ENCODE peak calls at places on chromosome 6, in five cellular contexts. One of them, this sample, is unnamed.

GRCh38 chr6:31186052-31186734 is 15.7 kb upstream of the POU5F1 start:
- DNase-seq in A549: no peak
- DNase-seq in IMR-90: no peak
- DNase-seq in CD4-positive, alpha-beta memory T cell: no peak
- DNase-seq in naive thymus-derived CD4-positive, alpha-beta T cell: no peak
- DNase-seq in this sample: peak

GRCh38 chr6:128574413-128574812 is 54.0 kb upstream of the PTPRK start:
- DNase-seq in A549: no peak
- DNase-seq in IMR-90: no peak
- DNase-seq in CD4-positive, alpha-beta memory T cell: no peak
- DNase-seq in naive thymus-derived CD4-positive, alpha-beta T cell: no peak
- DNase-seq in this sample: no peak

GRCh38 chr6:107064579-107065065 is 36.6 kb downstream of the MTRES1 start:
- DNase-seq in A549: no peak
- DNase-seq in IMR-90: peak
- DNase-seq in CD4-positive, alpha-beta memory T cell: peak
- DNase-seq in naive thymus-derived CD4-positive, alpha-beta T cell: no peak
- DNase-seq in this sample: no peak

GRCh38 chr6:73968358-73968757 is 272.4 kb downstream of the CD109 start:
- DNase-seq in A549: no peak
- DNase-seq in IMR-90: peak
- DNase-seq in CD4-positive, alpha-beta memory T cell: no peak
- DNase-seq in naive thymus-derived CD4-positive, alpha-beta T cell: no peak
- DNase-seq in this sample: no peak

GRCh38 chr6:125793863-125794262 is 3.1 kb downstream of the NCOA7 start:
- DNase-seq in A549: no peak
- DNase-seq in IMR-90: no peak
- DNase-seq in CD4-positive, alpha-beta memory T cell: no peak
- DNase-seq in naive thymus-derived CD4-positive, alpha-beta T cell: no peak
- DNase-seq in this sample: no peak

GRCh38 chr6:33414592-33415271 is 3.2 kb downstream of the CUTA start:
- DNase-seq in A549: no peak
- DNase-seq in IMR-90: no peak
- DNase-seq in CD4-positive, alpha-beta memory T cell: no peak
- DNase-seq in naive thymus-derived CD4-positive, alpha-beta T cell: no peak
- DNase-seq in this sample: peak

GRCh38 chr6:20952605-20953004 is 418.3 kb downstream of the CDKAL1 start:
- DNase-seq in A549: no peak
- DNase-seq in IMR-90: peak
- DNase-seq in CD4-positive, alpha-beta memory T cell: no peak
- DNase-seq in naive thymus-derived CD4-positive, alpha-beta T cell: no peak
- DNase-seq in this sample: no peak

GRCh38 chr6:38722727-38723334 is 7.7 kb downstream of the DNAH8 start:
- DNase-seq in A549: no peak
- DNase-seq in IMR-90: no peak
- DNase-seq in CD4-positive, alpha-beta memory T cell: no peak
- DNase-seq in naive thymus-derived CD4-positive, alpha-beta T cell: no peak
- DNase-seq in this sample: no peak

GRCh38 chr6:111210074-111210729 is 122.9 kb downstream of the SLC16A10 start:
- DNase-seq in A549: peak
- DNase-seq in IMR-90: peak
- DNase-seq in CD4-positive, alpha-beta memory T cell: peak
- DNase-seq in naive thymus-derived CD4-positive, alpha-beta T cell: peak
- DNase-seq in this sample: no peak

GRCh38 chr6:22194188-22194921 is 102.5 kb downstream of the PRL start:
- DNase-seq in A549: no peak
- DNase-seq in IMR-90: peak
- DNase-seq in CD4-positive, alpha-beta memory T cell: no peak
- DNase-seq in naive thymus-derived CD4-positive, alpha-beta T cell: no peak
- DNase-seq in this sample: no peak

GRCh38 chr6:34486106-34486740 is 20.3 kb downstream of the PACSIN1 start:
- DNase-seq in A549: no peak
- DNase-seq in IMR-90: no peak
- DNase-seq in CD4-positive, alpha-beta memory T cell: peak
- DNase-seq in naive thymus-derived CD4-positive, alpha-beta T cell: peak
- DNase-seq in this sample: no peak

GRCh38 chr6:28965706-28966105 is 39.4 kb downstream of the ZNF311 start:
- DNase-seq in A549: no peak
- DNase-seq in IMR-90: no peak
- DNase-seq in CD4-positive, alpha-beta memory T cell: no peak
- DNase-seq in naive thymus-derived CD4-positive, alpha-beta T cell: no peak
- DNase-seq in this sample: no peak

GRCh38 chr6:113843500-113844068 is 13.6 kb upstream of the MARCKS start:
- DNase-seq in A549: no peak
- DNase-seq in IMR-90: no peak
- DNase-seq in CD4-positive, alpha-beta memory T cell: no peak
- DNase-seq in naive thymus-derived CD4-positive, alpha-beta T cell: no peak
- DNase-seq in this sample: no peak

GRCh38 chr6:111361648-111362047 is 121.4 kb downstream of the REV3L start:
- DNase-seq in A549: peak
- DNase-seq in IMR-90: peak
- DNase-seq in CD4-positive, alpha-beta memory T cell: peak
- DNase-seq in naive thymus-derived CD4-positive, alpha-beta T cell: no peak
- DNase-seq in this sample: peak

GRCh38 chr6:45184937-45185336 is 143.2 kb upstream of the RUNX2 start:
- DNase-seq in A549: no peak
- DNase-seq in IMR-90: no peak
- DNase-seq in CD4-positive, alpha-beta memory T cell: no peak
- DNase-seq in naive thymus-derived CD4-positive, alpha-beta T cell: no peak
- DNase-seq in this sample: no peak

GRCh38 chr6:25889877-25890853 is 16.1 kb upstream of the SLC17A3 start:
- DNase-seq in A549: no peak
- DNase-seq in IMR-90: peak
- DNase-seq in CD4-positive, alpha-beta memory T cell: peak
- DNase-seq in naive thymus-derived CD4-positive, alpha-beta T cell: no peak
- DNase-seq in this sample: no peak

DNA sequence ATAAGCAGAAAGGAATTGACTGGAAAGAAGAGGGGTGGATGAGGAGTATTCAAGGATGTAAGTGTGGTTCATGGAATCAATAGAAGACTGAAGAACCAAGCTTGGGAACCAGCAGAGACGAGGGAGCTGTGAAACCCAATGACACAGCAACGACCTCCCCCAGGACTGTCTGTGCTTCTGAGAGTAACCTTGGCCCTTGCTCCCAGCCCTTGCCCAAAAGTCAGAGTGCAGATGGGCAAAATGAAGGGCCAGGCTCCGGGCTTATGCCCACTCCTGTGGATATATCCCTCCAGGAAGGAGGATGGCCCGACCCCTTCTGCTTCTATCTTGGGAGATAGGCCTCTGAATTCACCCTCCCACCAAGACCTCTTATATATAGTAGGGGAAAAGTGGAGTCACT is 24.9 kb downstream of the FAM50B start:
- DNase-seq in A549: no peak
- DNase-seq in IMR-90: no peak
- DNase-seq in CD4-positive, alpha-beta memory T cell: no peak
- DNase-seq in naive thymus-derived CD4-positive, alpha-beta T cell: no peak
- DNase-seq in this sample: no peak
- H3K4me3 ChIP-seq in A549: no peak
- H3K4me3 ChIP-seq in IMR-90: no peak
- H3K4me3 ChIP-seq in CD4-positive, alpha-beta memory T cell: no peak
- H3K4me3 ChIP-seq in naive thymus-derived CD4-positive, alpha-beta T cell: no peak
- H3K4me3 ChIP-seq in this sample: no peak

GRCh38 chr6:231779-232178 is 60.5 kb upstream of the DUSP22 start:
- DNase-seq in A549: no peak
- DNase-seq in IMR-90: no peak
- DNase-seq in CD4-positive, alpha-beta memory T cell: no peak
- DNase-seq in naive thymus-derived CD4-positive, alpha-beta T cell: no peak
- DNase-seq in this sample: no peak

GRCh38 chr6:234706-235372 is 57.4 kb upstream of the DUSP22 start:
- DNase-seq in A549: no peak
- DNase-seq in IMR-90: no peak
- DNase-seq in CD4-positive, alpha-beta memory T cell: no peak
- DNase-seq in naive thymus-derived CD4-positive, alpha-beta T cell: no peak
- DNase-seq in this sample: no peak

GRCh38 chr6:236519-236918 is 55.8 kb upstream of the DUSP22 start:
- DNase-seq in A549: no peak
- DNase-seq in IMR-90: no peak
- DNase-seq in CD4-positive, alpha-beta memory T cell: no peak
- DNase-seq in naive thymus-derived CD4-positive, alpha-beta T cell: no peak
- DNase-seq in this sample: no peak

GRCh38 chr6:232896-233640 is 59.2 kb upstream of the DUSP22 start:
- DNase-seq in A549: no peak
- DNase-seq in IMR-90: no peak
- DNase-seq in CD4-positive, alpha-beta memory T cell: no peak
- DNase-seq in naive thymus-derived CD4-positive, alpha-beta T cell: no peak
- DNase-seq in this sample: no peak

GRCh38 chr6:235763-236360 is 56.4 kb upstream of the DUSP22 start:
- DNase-seq in A549: no peak
- DNase-seq in IMR-90: peak
- DNase-seq in CD4-positive, alpha-beta memory T cell: peak
- DNase-seq in naive thymus-derived CD4-positive, alpha-beta T cell: peak
- DNase-seq in this sample: peak
- H3K4me3 ChIP-seq in A549: no peak
- H3K4me3 ChIP-seq in IMR-90: peak
- H3K4me3 ChIP-seq in CD4-positive, alpha-beta memory T cell: peak
- H3K4me3 ChIP-seq in naive thymus-derived CD4-positive, alpha-beta T cell: peak
- H3K4me3 ChIP-seq in this sample: no peak

DNA sequence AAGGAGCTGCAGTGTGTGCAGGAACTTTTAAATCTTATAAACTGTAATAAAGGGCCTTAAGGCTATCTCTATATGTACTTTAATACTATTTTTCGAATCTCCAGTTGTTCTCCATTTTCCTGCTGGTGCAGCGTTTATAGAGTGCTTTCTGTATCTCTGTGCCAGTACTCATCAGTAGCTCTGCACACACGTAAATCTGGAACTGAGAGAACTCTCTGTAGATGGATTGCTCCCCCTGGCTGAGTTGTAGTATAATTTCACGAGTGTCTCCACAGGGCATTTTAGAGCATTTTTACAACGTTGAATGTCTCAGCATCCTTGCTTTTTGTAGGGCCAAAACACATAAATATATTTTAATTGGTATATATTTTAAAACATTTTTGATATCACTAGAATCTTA is 256.5 kb downstream of the TRDN start:
- DNase-seq in A549: no peak
- DNase-seq in IMR-90: no peak
- DNase-seq in CD4-positive, alpha-beta memory T cell: no peak
- DNase-seq in naive thymus-derived CD4-positive, alpha-beta T cell: no peak
- DNase-seq in this sample: no peak
- H3K4me3 ChIP-seq in A549: no peak
- H3K4me3 ChIP-seq in IMR-90: no peak
- H3K4me3 ChIP-seq in CD4-positive, alpha-beta memory T cell: no peak
- H3K4me3 ChIP-seq in naive thymus-derived CD4-positive, alpha-beta T cell: no peak
- H3K4me3 ChIP-seq in this sample: no peak

GRCh38 chr6:15473741-15474161 is 189.1 kb downstream of the DTNBP1 start:
- DNase-seq in A549: no peak
- DNase-seq in IMR-90: peak
- DNase-seq in CD4-positive, alpha-beta memory T cell: no peak
- DNase-seq in naive thymus-derived CD4-positive, alpha-beta T cell: no peak
- DNase-seq in this sample: no peak
- H3K4me3 ChIP-seq in A549: no peak
- H3K4me3 ChIP-seq in IMR-90: no peak
- H3K4me3 ChIP-seq in CD4-positive, alpha-beta memory T cell: no peak
- H3K4me3 ChIP-seq in naive thymus-derived CD4-positive, alpha-beta T cell: no peak
- H3K4me3 ChIP-seq in this sample: no peak

GRCh38 chr6:50842446-50842845 is 23.8 kb downstream of the TFAP2B start:
- DNase-seq in A549: no peak
- DNase-seq in IMR-90: no peak
- DNase-seq in CD4-positive, alpha-beta memory T cell: no peak
- DNase-seq in naive thymus-derived CD4-positive, alpha-beta T cell: no peak
- DNase-seq in this sample: no peak
- H3K4me3 ChIP-seq in A549: no peak
- H3K4me3 ChIP-seq in IMR-90: no peak
- H3K4me3 ChIP-seq in CD4-positive, alpha-beta memory T cell: no peak
- H3K4me3 ChIP-seq in naive thymus-derived CD4-positive, alpha-beta T cell: no peak
- H3K4me3 ChIP-seq in this sample: no peak

DNA sequence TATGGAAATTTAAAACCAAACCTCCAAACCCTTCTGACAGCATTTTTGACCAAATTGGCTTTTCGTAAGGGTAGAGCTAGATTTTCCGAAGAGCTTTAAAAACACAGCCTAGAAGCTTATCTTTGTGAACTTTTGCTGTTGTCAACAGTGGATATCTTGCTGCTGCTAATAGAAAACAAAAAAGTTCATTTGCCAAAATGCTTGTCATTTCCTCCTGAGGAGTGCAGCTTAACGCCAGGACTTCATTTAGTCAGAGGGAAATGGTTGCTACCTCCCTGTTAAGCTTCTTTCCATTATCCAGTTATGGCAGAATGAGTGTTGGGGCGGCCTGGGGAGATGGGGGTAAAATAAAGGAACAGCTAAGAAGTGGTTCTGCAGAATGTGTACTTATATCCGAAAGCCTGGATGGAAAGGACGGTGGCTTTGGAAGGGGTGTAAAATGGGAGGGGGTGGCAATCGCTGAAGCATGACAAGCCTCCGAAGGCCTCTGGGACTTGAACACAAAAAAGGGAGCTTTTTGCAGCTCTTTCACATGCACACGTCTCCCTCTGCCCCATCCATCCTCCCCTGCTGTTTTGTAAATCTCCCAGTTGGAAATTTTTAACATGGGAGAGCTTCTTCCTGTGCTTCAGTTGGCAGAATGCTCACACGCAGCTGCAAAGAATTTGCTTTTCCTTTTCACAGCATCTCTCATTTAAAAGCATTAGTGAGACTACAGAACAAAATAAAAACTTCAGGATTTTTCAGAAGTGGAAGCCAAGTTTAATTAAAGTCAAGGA is 22.4 kb downstream of the JARID2 start:
- DNase-seq in A549: no peak
- DNase-seq in IMR-90: no peak
- DNase-seq in CD4-positive, alpha-beta memory T cell: no peak
- DNase-seq in naive thymus-derived CD4-positive, alpha-beta T cell: no peak
- DNase-seq in this sample: no peak
- H3K4me3 ChIP-seq in A549: no peak
- H3K4me3 ChIP-seq in IMR-90: no peak
- H3K4me3 ChIP-seq in CD4-positive, alpha-beta memory T cell: no peak
- H3K4me3 ChIP-seq in naive thymus-derived CD4-positive, alpha-beta T cell: no peak
- H3K4me3 ChIP-seq in this sample: no peak

This sample was measured in mucosa of descending colon.